ENCODE peak calls at places on chromosomes 5 and 9, in eight cellular contexts. F is right atrium auricular region, N is heart right ventricle, L is lower lobe of right lung, R is heart left ventricle, K is astrocyte, Z is upper lobe of left lung, J is mesendoderm. I is an unnamed sample. For H3K27me3 and H3K4me1, the result is how much of the 10 kb centered on the place peaks cover.

GRCh38 chr9:90204128-90204838 is 438.3 kb downstream of the DIRAS2 start:
- DNase-seq in F (no peak), N (no peak), L (no peak), R (no peak), K (no peak), Z (no peak), J (no peak), I (no peak)

GRCh38 chr5:14238272-14238671 is 95.1 kb downstream of the TRIO start:
- DNase-seq in F (no peak), N (no peak), L (no peak), R (no peak), K (no peak), Z (no peak), J (no peak), I (no peak)

GRCh38 chr5:78813906-78814518 is 165.4 kb upstream of the LHFPL2 start:
- DNase-seq in F (no peak), N (no peak), L (no peak), R (no peak), K (no peak), Z (no peak), J (no peak), I (no peak)

GRCh38 chr9:129235931-129236331 is 57.9 kb upstream of the IER5L start:
- DNase-seq in F (no peak), N (no peak), L (peak), R (no peak), K (no peak), Z (no peak), J (no peak), I (no peak)

GRCh38 chr9:93531374-93531773 is 45.0 kb upstream of the PHF2 start:
- DNase-seq in F (no peak), N (no peak), L (no peak), R (no peak), K (no peak), Z (no peak), J (peak), I (no peak)

GRCh38 chr9:132077881-132078280 is 1.8 kb downstream of the MED27 start:
- DNase-seq in F (no peak), N (no peak), L (no peak), R (no peak), K (no peak), Z (no peak), J (no peak), I (no peak)

GRCh38 chr5:38297830-38298608 is 39.7 kb downstream of the EGFLAM start:
- DNase-seq in F (no peak), N (peak), L (no peak), R (no peak), K (no peak), Z (no peak), J (no peak), I (no peak)

GRCh38 chr9:114034176-114034575 is 43.9 kb downstream of the AMBP start:
- DNase-seq in F (no peak), N (no peak), L (no peak), R (no peak), K (no peak), Z (peak), J (no peak), I (peak)

GRCh38 chr9:128382261-128382660 is 11.1 kb downstream of the URM1 start:
- DNase-seq in F (no peak), N (no peak), L (no peak), R (no peak), K (no peak), Z (no peak), J (no peak), I (no peak)

GRCh38 chr5:181241393-181241975 is 2.2 kb downstream of the RACK1 start:
- DNase-seq in F (no peak), N (no peak), L (no peak), R (no peak), K (peak), Z (no peak), J (peak), I (no peak)

GRCh38 chr9:126986506-126986951 is 71.9 kb downstream of the RALGPS1 start:
- DNase-seq in F (no peak), N (no peak), L (no peak), R (no peak), K (no peak), Z (no peak), J (no peak), I (peak)

GRCh38 chr5:77295863-77296378 is 85.4 kb downstream of the PDE8B start:
- DNase-seq in F (no peak), N (no peak), L (no peak), R (no peak), K (no peak), Z (no peak), J (no peak), I (no peak)

GRCh38 chr5:90488791-90489190 is 14.1 kb downstream of the POLR3G start:
- DNase-seq in F (no peak), N (no peak), L (no peak), R (no peak), K (peak), Z (no peak), J (no peak), I (no peak)

GRCh38 chr5:132396589-132397001 is 27.1 kb downstream of the SLC22A5 start:
- DNase-seq in F (no peak), N (no peak), L (no peak), R (no peak), K (no peak), Z (no peak), J (peak), I (no peak)

GRCh38 chr9:95447660-95448420 is 68.9 kb downstream of the PTCH1 start:
- DNase-seq in F (no peak), N (peak), L (no peak), R (peak), K (no peak), Z (no peak), J (peak), I (no peak)

GRCh38 chr9:133761641-133762248 is 23.6 kb upstream of the SARDH start:
- DNase-seq in F (no peak), N (peak), L (no peak), R (no peak), K (no peak), Z (no peak), J (no peak), I (no peak)

GRCh38 chr9:86405086-86405491 is 50.9 kb upstream of the TUT7 start:
- DNase-seq in F (no peak), N (no peak), L (no peak), R (no peak), K (no peak), Z (no peak), J (no peak), I (no peak)

GRCh38 chr5:161002571-161003074 is 150.6 kb upstream of the ATP10B start:
- DNase-seq in F (no peak), N (no peak), L (no peak), R (no peak), K (no peak), Z (no peak), J (no peak), I (no peak)

GRCh38 chr9:137700911-137701310 is 82.1 kb downstream of the EHMT1 start:
- DNase-seq in F (no peak), N (no peak), L (no peak), R (no peak), K (no peak), Z (no peak), J (no peak), I (no peak)

GRCh38 chr9:137705906-137706305 is 87.1 kb downstream of the EHMT1 start:
- DNase-seq in F (no peak), N (no peak), L (no peak), R (no peak), K (no peak), Z (no peak), J (no peak), I (no peak)

GRCh38 chr9:137705443-137705863 is 86.6 kb downstream of the EHMT1 start:
- DNase-seq in F (no peak), N (no peak), L (no peak), R (no peak), K (no peak), Z (no peak), J (no peak), I (no peak)

GRCh38 chr9:137702615-137703379 is 84.0 kb downstream of the EHMT1 start:
- DNase-seq in F (no peak), N (no peak), L (no peak), R (no peak), K (no peak), Z (no peak), J (no peak), I (no peak)

DNA sequence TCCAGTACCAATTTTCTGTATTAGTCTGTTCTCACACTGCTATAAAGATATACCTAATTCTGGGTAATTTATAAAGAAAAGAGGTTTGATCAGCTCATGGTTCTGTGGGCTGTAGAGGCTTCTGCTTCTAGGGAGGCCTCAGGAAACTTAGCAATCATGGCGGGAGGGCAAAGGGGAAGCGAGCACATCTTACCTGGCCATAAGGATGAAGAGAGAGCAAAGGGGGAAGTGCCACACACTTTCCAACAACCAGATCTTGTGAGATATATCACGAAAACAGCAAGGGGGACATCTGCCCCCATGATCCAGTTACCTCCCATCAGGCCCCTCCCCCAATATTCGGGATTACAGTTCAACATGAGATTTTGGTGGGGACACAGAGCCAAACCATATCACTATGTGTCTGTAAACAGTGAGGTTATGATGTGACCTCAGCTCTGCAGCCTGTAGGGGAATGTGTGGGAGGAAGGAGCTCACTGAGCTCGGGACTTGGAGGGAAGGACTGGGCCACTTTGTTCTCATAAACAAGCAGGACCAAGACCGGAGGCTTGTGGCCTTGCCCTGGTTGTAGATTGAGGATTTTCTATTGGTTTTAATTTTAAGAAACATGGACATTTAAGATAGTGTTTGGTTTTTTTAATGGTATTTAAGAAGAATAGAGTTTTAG is 85.2 kb downstream of the EHMT1 start:
- DNase-seq in F (no peak), N (no peak), L (no peak), R (no peak), K (no peak), Z (no peak), J (no peak), I (no peak)
- H3K27me3 ChIP-seq in F (under half), N (under half), L (under half), R (under half), K (under half), Z (under half), J (under half), I (under half)

GRCh38 chr5:64690417-64691151 is at the start of gene SHISAL2B:
- DNase-seq in F (no peak), N (no peak), L (peak), R (no peak), K (peak), Z (no peak), J (peak), I (no peak)

GRCh38 chr5:64690104-64690416 is 243 bp upstream of the SHISAL2B start:
- DNase-seq in F (no peak), N (no peak), L (no peak), R (no peak), K (no peak), Z (no peak), J (no peak), I (no peak)

GRCh38 chr5:64691333-64691732 is 1.0 kb downstream of the SHISAL2B start:
- DNase-seq in F (no peak), N (no peak), L (no peak), R (no peak), K (no peak), Z (no peak), J (peak), I (no peak)

GRCh38 chr5:64693636-64694035 is 3.3 kb downstream of the SHISAL2B start:
- DNase-seq in F (no peak), N (no peak), L (no peak), R (no peak), K (no peak), Z (no peak), J (no peak), I (no peak)

GRCh38 chr5:64688965-64689364 is 1.3 kb upstream of the SHISAL2B start:
- DNase-seq in F (no peak), N (no peak), L (no peak), R (no peak), K (no peak), Z (no peak), J (peak), I (no peak)
- H3K4me1 ChIP-seq in F (under half), N (under half), L (under half), R (under half), K (under half), Z (under half), J (under half), I (under half)

DNA sequence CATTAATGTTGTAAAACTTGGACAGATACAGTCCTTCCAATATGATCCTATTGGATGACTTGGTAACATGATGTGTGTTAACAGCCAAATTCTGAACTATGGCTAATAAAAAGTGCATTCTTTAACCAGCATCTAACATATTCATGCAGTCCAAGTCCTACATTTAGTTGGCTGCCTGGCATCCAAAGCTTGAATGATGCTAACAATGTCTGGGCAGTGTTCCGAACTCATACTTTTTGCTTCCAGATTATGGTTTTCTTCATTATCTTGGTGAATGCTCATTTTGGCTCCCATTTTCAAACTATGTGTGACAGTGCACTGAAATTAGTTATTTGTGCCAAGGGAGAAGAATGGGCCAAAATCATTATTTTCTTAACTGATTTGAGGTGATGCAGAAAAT is 2.8 kb downstream of the FAM174A start:
- DNase-seq in F (no peak), N (no peak), L (no peak), R (no peak), K (no peak), Z (no peak), J (no peak), I (no peak)
- H3K4me3 ChIP-seq in F (no peak), N (no peak), L (no peak), R (no peak), K (no peak), Z (no peak), J (no peak), I (no peak)

GRCh38 chr5:143992461-143992860 is 178.0 kb downstream of the YIPF5 start:
- DNase-seq in F (no peak), N (no peak), L (no peak), R (no peak), K (no peak), Z (no peak), J (no peak), I (no peak)
- H3K27me3 ChIP-seq in F (under half), N (under half), L (under half), R (under half), K (under half), Z (under half), J (under half), I (under half)

GRCh38 chr9:123238364-123238763 is 30.0 kb downstream of the STRBP start:
- DNase-seq in F (no peak), N (no peak), L (no peak), R (no peak), K (no peak), Z (no peak), J (no peak), I (no peak)
- H3K4me1 ChIP-seq in F (under half), N (under half), L (under half), R (under half), K (under half), Z (under half), J (under half), I (under half)

DNA sequence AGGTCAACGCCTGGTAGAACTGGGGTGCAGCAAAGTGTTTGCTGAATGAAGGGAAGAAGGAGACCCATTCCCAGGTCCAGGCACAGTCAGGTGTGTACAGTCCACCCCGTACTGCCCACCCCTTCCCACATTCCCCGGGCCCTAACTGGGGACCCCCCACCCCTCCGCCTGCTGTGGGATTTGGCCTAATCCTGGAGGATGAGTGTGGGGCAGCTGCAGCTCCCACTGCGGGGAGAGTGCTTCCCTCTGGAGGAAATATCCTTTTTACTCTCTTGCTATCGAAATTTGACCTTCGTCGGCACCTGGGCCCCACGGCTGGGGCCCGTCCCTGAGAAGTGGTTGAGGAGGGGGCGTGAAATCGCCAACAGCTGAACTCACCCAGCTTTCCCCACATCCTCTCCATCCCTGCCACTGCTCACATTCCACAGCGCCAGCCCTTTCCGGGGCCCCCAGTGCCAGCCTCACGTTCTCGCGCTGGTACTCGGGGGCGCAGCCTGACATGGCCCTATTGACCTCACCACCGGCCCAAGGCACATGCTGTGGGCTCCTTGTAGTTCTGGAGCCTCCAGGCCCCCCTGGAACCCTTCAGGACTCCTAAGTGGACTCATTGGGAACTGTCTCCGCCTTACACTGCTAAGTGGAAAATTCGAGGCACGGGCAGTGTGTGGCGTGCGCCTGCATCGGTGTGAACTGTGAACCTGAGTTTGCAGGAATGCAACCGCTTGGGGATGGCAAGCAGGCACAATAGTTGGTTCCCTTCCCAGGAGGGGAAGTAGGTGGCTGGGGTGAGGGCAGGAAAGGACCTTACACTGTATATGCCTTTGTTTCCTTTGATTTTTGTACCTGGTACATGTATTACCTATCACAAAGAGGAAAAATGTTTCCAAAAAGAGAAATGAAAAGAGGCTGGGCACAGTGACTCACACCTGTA is 19.1 kb downstream of the FGFR4 start:
- DNase-seq in F (no peak), N (no peak), L (no peak), R (no peak), K (no peak), Z (no peak), J (no peak), I (no peak)
- H3K4me3 ChIP-seq in F (no peak), N (no peak), L (no peak), R (no peak), K (no peak), Z (no peak), J (no peak), I (no peak)

DNA sequence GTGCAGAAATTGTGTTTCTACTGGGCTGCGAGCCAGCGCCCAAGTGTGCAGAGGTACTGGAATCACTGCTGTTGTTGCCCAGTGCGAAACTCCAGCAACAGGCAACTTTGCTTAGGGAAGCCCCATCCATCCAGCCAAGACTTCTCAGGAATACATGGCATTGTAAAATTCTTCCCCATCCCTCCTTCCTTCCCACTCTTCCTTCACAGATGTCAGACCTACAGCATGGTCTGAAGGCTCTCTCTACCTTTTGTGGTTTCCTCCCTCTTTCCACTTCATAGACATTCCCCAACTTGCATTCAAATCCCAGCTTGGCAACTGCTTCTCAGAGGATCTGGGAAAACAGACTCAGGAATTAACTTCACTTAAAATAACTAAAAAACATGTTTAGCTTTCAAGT is 30.4 kb downstream of the ARL15 start:
- DNase-seq in F (no peak), N (no peak), L (no peak), R (no peak), K (no peak), Z (no peak), J (no peak), I (no peak)
- H3K27me3 ChIP-seq in F (under half), N (under half), L (under half), R (under half), K (under half), Z (under half), J (under half), I (under half)

DNA sequence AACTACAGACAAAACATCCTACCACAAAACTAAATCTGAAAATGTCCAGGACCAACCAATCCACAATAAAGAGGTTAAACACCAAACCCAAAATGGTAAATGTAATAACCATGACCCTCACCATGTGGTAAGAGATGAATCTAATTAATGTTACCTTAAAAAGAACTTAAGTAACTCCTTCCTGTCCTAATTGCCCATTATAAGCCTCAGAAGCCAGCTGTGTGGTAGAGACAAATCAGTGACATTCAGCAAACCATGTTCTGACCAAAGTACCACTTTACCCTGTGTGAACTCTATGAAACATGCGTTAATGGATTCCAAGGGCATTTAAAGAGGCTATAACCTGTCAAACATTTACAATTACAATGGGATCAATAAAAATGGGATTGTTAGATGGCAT is 25.0 kb downstream of the LPAR1 start:
- DNase-seq in F (no peak), N (no peak), L (no peak), R (no peak), K (no peak), Z (no peak), J (no peak), I (no peak)
- H3K4me1 ChIP-seq in F (under half), N (under half), L (under half), R (under half), K (under half), Z (under half), J (under half), I (under half)

GRCh38 chr9:98182069-98182820 is 10.2 kb downstream of the CORO2A start:
- DNase-seq in F (no peak), N (no peak), L (no peak), R (no peak), K (no peak), Z (no peak), J (peak), I (no peak)
- H3K4me3 ChIP-seq in F (no peak), N (no peak), L (no peak), R (no peak), K (no peak), Z (no peak), J (no peak), I (no peak)